ENCODE peak calls at places on chromosomes 6 and 20, in six cellular contexts. One of them, this sample, is unnamed.

GRCh38 chr20:5081196-5081595 is 38.6 kb downstream of the PCNA start:
- DNase-seq in tibial nerve: no peak
- DNase-seq in ovary: no peak
- DNase-seq in HCT116: no peak
- DNase-seq in esophagus muscularis mucosa: no peak
- DNase-seq in body of pancreas: no peak
- DNase-seq in this sample: no peak

GRCh38 chr20:12847862-12848261 is 160.9 kb upstream of the SPTLC3 start:
- DNase-seq in tibial nerve: no peak
- DNase-seq in ovary: no peak
- DNase-seq in HCT116: no peak
- DNase-seq in esophagus muscularis mucosa: no peak
- DNase-seq in body of pancreas: no peak
- DNase-seq in this sample: no peak

GRCh38 chr6:150079604-150080003 is 10.7 kb upstream of the ULBP3 start:
- DNase-seq in tibial nerve: no peak
- DNase-seq in ovary: no peak
- DNase-seq in HCT116: no peak
- DNase-seq in esophagus muscularis mucosa: no peak
- DNase-seq in body of pancreas: no peak
- DNase-seq in this sample: peak

GRCh38 chr6:43120938-43121913 is 45.1 kb downstream of the PTK7 start:
- DNase-seq in tibial nerve: peak
- DNase-seq in ovary: peak
- DNase-seq in HCT116: peak
- DNase-seq in esophagus muscularis mucosa: no peak
- DNase-seq in body of pancreas: peak
- DNase-seq in this sample: peak

GRCh38 chr6:19824058-19824807 is 12.9 kb upstream of the ID4 start:
- DNase-seq in tibial nerve: no peak
- DNase-seq in ovary: no peak
- DNase-seq in HCT116: no peak
- DNase-seq in esophagus muscularis mucosa: no peak
- DNase-seq in body of pancreas: no peak
- DNase-seq in this sample: peak

GRCh38 chr6:106159531-106159940 is 73.4 kb downstream of the PRDM1 start:
- DNase-seq in tibial nerve: no peak
- DNase-seq in ovary: no peak
- DNase-seq in HCT116: peak
- DNase-seq in esophagus muscularis mucosa: no peak
- DNase-seq in body of pancreas: no peak
- DNase-seq in this sample: no peak

GRCh38 chr6:111874030-111874425 is 776 bp upstream of the FYN start:
- DNase-seq in tibial nerve: peak
- DNase-seq in ovary: no peak
- DNase-seq in HCT116: no peak
- DNase-seq in esophagus muscularis mucosa: no peak
- DNase-seq in body of pancreas: no peak
- DNase-seq in this sample: no peak

GRCh38 chr20:1085515-1086272 is 32.7 kb upstream of the PSMF1 start:
- DNase-seq in tibial nerve: no peak
- DNase-seq in ovary: no peak
- DNase-seq in HCT116: no peak
- DNase-seq in esophagus muscularis mucosa: peak
- DNase-seq in body of pancreas: no peak
- DNase-seq in this sample: no peak

GRCh38 chr20:3980260-3981131 is 34.9 kb downstream of the RNF24 start:
- DNase-seq in tibial nerve: no peak
- DNase-seq in ovary: no peak
- DNase-seq in HCT116: no peak
- DNase-seq in esophagus muscularis mucosa: no peak
- DNase-seq in body of pancreas: no peak
- DNase-seq in this sample: no peak

GRCh38 chr6:66326228-66326627 is 619.2 kb upstream of the EYS start:
- DNase-seq in tibial nerve: no peak
- DNase-seq in ovary: no peak
- DNase-seq in HCT116: no peak
- DNase-seq in esophagus muscularis mucosa: no peak
- DNase-seq in body of pancreas: no peak
- DNase-seq in this sample: no peak

GRCh38 chr6:130296854-130297253 is 69.0 kb upstream of the TMEM200A start:
- DNase-seq in tibial nerve: no peak
- DNase-seq in ovary: no peak
- DNase-seq in HCT116: peak
- DNase-seq in esophagus muscularis mucosa: no peak
- DNase-seq in body of pancreas: no peak
- DNase-seq in this sample: no peak

GRCh38 chr6:90719321-90720195 is 132.7 kb upstream of the MAP3K7 start:
- DNase-seq in tibial nerve: no peak
- DNase-seq in ovary: no peak
- DNase-seq in HCT116: no peak
- DNase-seq in esophagus muscularis mucosa: no peak
- DNase-seq in body of pancreas: no peak
- DNase-seq in this sample: no peak

GRCh38 chr6:155126727-155127439 is 131.8 kb downstream of the TIAM2 start:
- DNase-seq in tibial nerve: no peak
- DNase-seq in ovary: no peak
- DNase-seq in HCT116: peak
- DNase-seq in esophagus muscularis mucosa: no peak
- DNase-seq in body of pancreas: no peak
- DNase-seq in this sample: no peak

GRCh38 chr6:17968081-17968518 is 19.3 kb downstream of the KIF13A start:
- DNase-seq in tibial nerve: no peak
- DNase-seq in ovary: no peak
- DNase-seq in HCT116: no peak
- DNase-seq in esophagus muscularis mucosa: no peak
- DNase-seq in body of pancreas: no peak
- DNase-seq in this sample: no peak

GRCh38 chr20:51532577-51533191 is 9.8 kb downstream of the NFATC2 start:
- DNase-seq in tibial nerve: no peak
- DNase-seq in ovary: no peak
- DNase-seq in HCT116: no peak
- DNase-seq in esophagus muscularis mucosa: no peak
- DNase-seq in body of pancreas: peak
- DNase-seq in this sample: peak

GRCh38 chr6:1612902-1613301 is 3.2 kb downstream of the FOXC1 start:
- DNase-seq in tibial nerve: no peak
- DNase-seq in ovary: no peak
- DNase-seq in HCT116: no peak
- DNase-seq in esophagus muscularis mucosa: no peak
- DNase-seq in body of pancreas: no peak
- DNase-seq in this sample: no peak

GRCh38 chr6:2891768-2892170 is 11.3 kb downstream of the SERPINB9 start:
- DNase-seq in tibial nerve: no peak
- DNase-seq in ovary: no peak
- DNase-seq in HCT116: no peak
- DNase-seq in esophagus muscularis mucosa: peak
- DNase-seq in body of pancreas: no peak
- DNase-seq in this sample: no peak

GRCh38 chr6:132728616-132729015 is 14.8 kb upstream of the VNN1 start:
- DNase-seq in tibial nerve: no peak
- DNase-seq in ovary: no peak
- DNase-seq in HCT116: no peak
- DNase-seq in esophagus muscularis mucosa: no peak
- DNase-seq in body of pancreas: no peak
- DNase-seq in this sample: no peak

GRCh38 chr20:12829121-12829520 is 179.7 kb upstream of the SPTLC3 start:
- DNase-seq in tibial nerve: no peak
- DNase-seq in ovary: no peak
- DNase-seq in HCT116: no peak
- DNase-seq in esophagus muscularis mucosa: no peak
- DNase-seq in body of pancreas: no peak
- DNase-seq in this sample: no peak

GRCh38 chr20:53480913-53481312 is 112.7 kb downstream of the ZNF217 start:
- DNase-seq in tibial nerve: no peak
- DNase-seq in ovary: no peak
- DNase-seq in HCT116: no peak
- DNase-seq in esophagus muscularis mucosa: no peak
- DNase-seq in body of pancreas: no peak
- DNase-seq in this sample: no peak

GRCh38 chr6:162727347-162728176 is at the start of the genes PACRG and PRKN:
- DNase-seq in tibial nerve: peak
- DNase-seq in ovary: peak
- DNase-seq in HCT116: peak
- DNase-seq in esophagus muscularis mucosa: peak
- DNase-seq in body of pancreas: peak
- DNase-seq in this sample: peak

GRCh38 chr6:87407531-87407895 is 259 bp upstream of the CFAP206 start:
- DNase-seq in tibial nerve: no peak
- DNase-seq in ovary: no peak
- DNase-seq in HCT116: peak
- DNase-seq in esophagus muscularis mucosa: no peak
- DNase-seq in body of pancreas: no peak
- DNase-seq in this sample: peak

GRCh38 chr6:129050086-129050485 is 167.1 kb downstream of the LAMA2 start:
- DNase-seq in tibial nerve: no peak
- DNase-seq in ovary: no peak
- DNase-seq in HCT116: no peak
- DNase-seq in esophagus muscularis mucosa: no peak
- DNase-seq in body of pancreas: no peak
- DNase-seq in this sample: no peak

GRCh38 chr6:52689857-52690256 is 18.9 kb downstream of the TMEM14A start:
- DNase-seq in tibial nerve: no peak
- DNase-seq in ovary: no peak
- DNase-seq in HCT116: no peak
- DNase-seq in esophagus muscularis mucosa: no peak
- DNase-seq in body of pancreas: no peak
- DNase-seq in this sample: no peak

GRCh38 chr6:129644567-129645015 is 65.4 kb downstream of the ARHGAP18 start:
- DNase-seq in tibial nerve: no peak
- DNase-seq in ovary: no peak
- DNase-seq in HCT116: peak
- DNase-seq in esophagus muscularis mucosa: no peak
- DNase-seq in body of pancreas: no peak
- DNase-seq in this sample: no peak

GRCh38 chr6:162998777-162999176 is 271.0 kb downstream of the PACRG start:
- DNase-seq in tibial nerve: no peak
- DNase-seq in ovary: no peak
- DNase-seq in HCT116: no peak
- DNase-seq in esophagus muscularis mucosa: no peak
- DNase-seq in body of pancreas: no peak
- DNase-seq in this sample: no peak

DNA sequence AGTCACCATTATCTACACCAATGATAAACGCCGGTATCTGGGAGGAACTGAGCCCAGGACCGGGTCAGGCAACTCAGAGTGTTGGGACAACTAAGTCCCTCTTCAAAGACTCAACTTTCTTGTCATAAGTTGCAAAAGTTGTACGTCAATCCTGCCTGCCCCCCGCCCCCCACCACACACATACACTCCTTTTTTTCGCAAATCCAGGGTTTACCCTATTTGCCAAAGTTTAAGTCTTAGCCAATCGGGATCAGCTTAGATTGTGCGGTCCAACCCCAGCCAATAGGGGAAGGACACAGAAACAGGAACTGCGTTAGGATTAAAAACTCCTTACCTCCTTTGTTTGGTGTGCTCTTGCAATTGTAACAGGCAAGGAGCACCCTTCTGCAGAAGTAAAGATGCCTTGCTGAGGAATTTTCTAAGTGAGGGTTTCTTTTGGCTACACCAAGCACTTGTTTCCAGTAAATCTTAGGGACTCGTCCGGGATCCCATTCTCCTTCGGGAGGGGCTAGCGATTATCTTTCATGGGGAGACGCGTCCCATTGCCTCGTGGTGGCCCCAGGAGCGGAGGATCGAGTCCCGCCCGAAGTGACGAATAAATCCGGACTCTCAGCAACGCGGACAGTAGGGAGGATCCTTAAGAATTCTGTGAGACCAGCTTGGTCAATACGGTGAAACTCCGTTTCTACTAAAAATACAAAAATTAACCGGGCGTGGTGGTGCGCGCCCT is 69.3 kb upstream of the PRSS16 start:
- DNase-seq in tibial nerve: peak
- DNase-seq in ovary: peak
- DNase-seq in HCT116: peak
- DNase-seq in esophagus muscularis mucosa: no peak
- DNase-seq in body of pancreas: peak
- DNase-seq in this sample: peak
- TF ChIP-seq POLR2A in tibial nerve: no peak
- TF ChIP-seq POLR2A in ovary: no peak
- TF ChIP-seq POLR2A in HCT116: no peak
- TF ChIP-seq POLR2A in esophagus muscularis mucosa: no peak
- TF ChIP-seq POLR2A in body of pancreas: peak
- TF ChIP-seq POLR2A in this sample: no peak

DNA sequence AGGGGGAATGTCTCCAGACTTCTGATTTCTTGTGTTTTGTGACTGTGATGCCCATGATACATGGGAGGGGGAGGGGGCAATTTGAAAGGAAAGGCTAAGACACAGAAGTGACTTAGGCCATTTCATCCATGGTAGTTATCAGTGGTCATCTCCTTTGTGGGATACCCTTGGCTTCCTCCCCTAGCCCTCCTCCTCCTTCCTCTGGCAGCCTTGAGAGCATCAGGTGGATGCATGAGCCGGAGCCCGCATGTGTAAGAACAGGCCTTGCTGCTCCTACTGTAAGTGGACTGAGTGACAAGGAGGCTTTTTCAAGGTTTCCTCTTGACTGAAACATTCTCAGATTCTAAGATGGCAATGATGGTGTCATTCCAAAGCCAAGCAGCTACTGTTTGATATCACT is 872 bp downstream of the CD83 start:
- DNase-seq in tibial nerve: no peak
- DNase-seq in ovary: no peak
- DNase-seq in HCT116: no peak
- DNase-seq in esophagus muscularis mucosa: no peak
- DNase-seq in body of pancreas: no peak
- DNase-seq in this sample: no peak
- H3K4me3 ChIP-seq in tibial nerve: peak
- H3K4me3 ChIP-seq in ovary: peak
- H3K4me3 ChIP-seq in HCT116: peak
- H3K4me3 ChIP-seq in esophagus muscularis mucosa: peak
- H3K4me3 ChIP-seq in body of pancreas: no peak
- H3K4me3 ChIP-seq in this sample: no peak

GRCh38 chr6:157823001-157823522 is at the start of gene SNX9:
- DNase-seq in tibial nerve: peak
- DNase-seq in ovary: peak
- DNase-seq in HCT116: peak
- DNase-seq in esophagus muscularis mucosa: no peak
- DNase-seq in body of pancreas: peak
- DNase-seq in this sample: peak
- TF ChIP-seq POLR2A in tibial nerve: peak
- TF ChIP-seq POLR2A in ovary: peak
- TF ChIP-seq POLR2A in HCT116: no peak
- TF ChIP-seq POLR2A in esophagus muscularis mucosa: no peak
- TF ChIP-seq POLR2A in body of pancreas: peak
- TF ChIP-seq POLR2A in this sample: no peak

DNA sequence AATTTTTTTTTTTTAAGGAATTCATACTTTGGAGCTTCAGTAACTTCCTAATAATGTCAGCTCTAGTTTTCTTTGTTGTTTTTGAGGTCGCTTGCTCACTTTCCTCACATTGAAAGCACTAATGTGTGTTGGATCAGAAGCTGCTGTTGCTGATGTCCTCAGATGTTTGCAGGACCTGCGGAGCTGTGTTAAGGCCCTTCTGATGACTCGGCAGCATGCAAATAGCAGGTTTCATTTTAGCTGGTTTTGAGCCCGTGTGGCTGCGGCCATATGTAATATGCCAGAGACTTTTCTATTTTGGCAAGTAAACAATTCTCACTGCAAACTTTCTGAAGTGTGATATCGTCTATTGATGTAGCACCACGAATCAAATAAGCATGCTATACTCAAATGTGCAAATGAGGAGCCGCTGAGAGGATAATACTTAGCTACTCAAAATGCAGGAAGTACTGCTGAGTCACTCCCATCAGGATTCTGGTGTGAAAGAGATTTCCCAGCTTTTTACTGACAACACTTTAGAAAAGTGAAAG is 187.8 kb downstream of the SASH1 start:
- DNase-seq in tibial nerve: no peak
- DNase-seq in ovary: no peak
- DNase-seq in HCT116: no peak
- DNase-seq in esophagus muscularis mucosa: peak
- DNase-seq in body of pancreas: no peak
- DNase-seq in this sample: no peak
- H3K4me3 ChIP-seq in tibial nerve: peak
- H3K4me3 ChIP-seq in ovary: peak
- H3K4me3 ChIP-seq in HCT116: no peak
- H3K4me3 ChIP-seq in esophagus muscularis mucosa: peak
- H3K4me3 ChIP-seq in body of pancreas: no peak
- H3K4me3 ChIP-seq in this sample: no peak